ENCODE peak calls at places on chromosomes 12 and 14, in four cellular contexts. One of them, this sample, is unnamed.
A peak's percentile ranks its signal among the peaks of the same experiment; 100 is the strongest.

GRCh38 chr12:125968413-125968812 is 903.2 kb downstream of the AACS start:
- DNase-seq in HuH-7.5: no peak
- DNase-seq in kidney tubule cell: no peak
- DNase-seq in SW480: no peak
- DNase-seq in this sample: no peak

GRCh38 chr14:20630340-20631022 is 11.0 kb downstream of the OR6S1 start:
- DNase-seq in SW480: peak; percentile 54
- DNase-seq in HuH-7.5: no peak
- DNase-seq in kidney tubule cell: peak; percentile 89
- DNase-seq in this sample: peak; percentile 73

GRCh38 chr12:32583535-32583934 is 95.6 kb upstream of the DNM1L start:
- DNase-seq in kidney tubule cell: peak; percentile 4
- DNase-seq in SW480: no peak
- DNase-seq in HuH-7.5: no peak
- DNase-seq in this sample: peak; percentile 26

GRCh38 chr12:82425241-82425640 is 66.9 kb downstream of the METTL25 start:
- DNase-seq in SW480: peak; percentile 52
- DNase-seq in HuH-7.5: no peak
- DNase-seq in kidney tubule cell: peak; percentile 68
- DNase-seq in this sample: peak; percentile 66

GRCh38 chr12:4270670-4271432 is 2.7 kb upstream of the CCND2 start:
- DNase-seq in kidney tubule cell: no peak
- DNase-seq in SW480: peak; percentile 79
- DNase-seq in HuH-7.5: no peak
- DNase-seq in this sample: no peak

GRCh38 chr14:99348816-99349609 is 77.0 kb upstream of the BCL11B start:
- DNase-seq in HuH-7.5: no peak
- DNase-seq in kidney tubule cell: no peak
- DNase-seq in SW480: no peak
- DNase-seq in this sample: no peak

GRCh38 chr12:111034148-111034910 is 114.0 kb upstream of the MYL2 start:
- DNase-seq in kidney tubule cell: no peak
- DNase-seq in HuH-7.5: peak; percentile 38
- DNase-seq in SW480: no peak
- DNase-seq in this sample: peak; percentile 8

GRCh38 chr12:90896164-90896563 is 58.8 kb downstream of the CCER1 start:
- DNase-seq in HuH-7.5: no peak
- DNase-seq in kidney tubule cell: peak; percentile 93
- DNase-seq in SW480: peak; percentile 17
- DNase-seq in this sample: peak; percentile 64

GRCh38 chr12:51675062-51675803 is 84.2 kb downstream of the SCN8A start:
- DNase-seq in HuH-7.5: no peak
- DNase-seq in SW480: no peak
- DNase-seq in kidney tubule cell: no peak
- DNase-seq in this sample: no peak

GRCh38 chr12:3141339-3142321 is 64.5 kb downstream of the TSPAN9 start:
- DNase-seq in kidney tubule cell: no peak
- DNase-seq in SW480: no peak
- DNase-seq in HuH-7.5: no peak
- DNase-seq in this sample: no peak

GRCh38 chr12:76346798-76347420 is 1.3 kb downstream of the BBS10 start:
- DNase-seq in SW480: peak; percentile 64
- DNase-seq in kidney tubule cell: peak; percentile 80
- DNase-seq in HuH-7.5: peak; percentile 14
- DNase-seq in this sample: peak; percentile 55

GRCh38 chr12:91361864-91362263 is 179.2 kb upstream of the DCN start:
- DNase-seq in HuH-7.5: no peak
- DNase-seq in kidney tubule cell: peak; percentile 46
- DNase-seq in SW480: peak; percentile 48
- DNase-seq in this sample: peak; percentile 19

This sample was measured in mammary epithelial cell.